ENCODE peak calls at places on chromosome 13, in eight cellular contexts. M is hepatocyte; R is CD8-positive, alpha-beta memory T cell; C is brain microvascular endothelial cell; Q is A549; Z is mammary epithelial cell; U is HL-60; V is H1. D is an unnamed sample.
A peak's percentile ranks its signal among the peaks of the same experiment; 100 is the strongest.

GRCh38 chr13:57409656-57410055 is 221.9 kb upstream of the PCDH17 start:
- DNase-seq in V (no peak), R (no peak), U (no peak), M (no peak), Q (no peak), Z (no peak), C (no peak), D (no peak)

GRCh38 chr13:29369060-29369743 is 226.3 kb downstream of the SLC7A1 start:
- DNase-seq in Q (peak; percentile 35), C (peak; percentile 11), V (no peak), U (peak; percentile 42), Z (peak; percentile 25), M (peak; percentile 72), R (no peak), D (no peak)

GRCh38 chr13:52784591-52785340 is 45.1 kb upstream of the CNMD start:
- DNase-seq in C (no peak), Z (no peak), V (no peak), U (no peak), Q (no peak), R (no peak), M (no peak), D (no peak)

GRCh38 chr13:75445717-75446529 is 36.0 kb downstream of the TBC1D4 start:
- DNase-seq in C (peak; percentile 5), R (no peak), Q (no peak), U (no peak), M (no peak), Z (no peak), V (no peak), D (no peak)

GRCh38 chr13:41675306-41675705 is 218.0 kb downstream of the RGCC start:
- DNase-seq in R (no peak), V (no peak), Z (no peak), C (no peak), M (no peak), Q (no peak), U (no peak), D (no peak)

GRCh38 chr13:21949818-21950429 is 279.1 kb downstream of the FGF9 start:
- DNase-seq in M (no peak), U (no peak), R (no peak), Q (no peak), C (no peak), V (no peak), Z (no peak), D (no peak)

GRCh38 chr13:25584975-25585374 is 213.2 kb downstream of the ATP8A2 start:
- DNase-seq in U (no peak), C (no peak), Q (no peak), R (no peak), M (no peak), V (no peak), Z (no peak), D (no peak)

GRCh38 chr13:27339299-27339698 is 68.7 kb downstream of the RASL11A start:
- DNase-seq in Z (peak; percentile 20), C (peak; percentile 28), R (no peak), V (no peak), Q (peak; percentile 73), M (peak; percentile 50), U (no peak), D (no peak)

GRCh38 chr13:113544896-113545295 is 39.7 kb upstream of the TFDP1 start:
- DNase-seq in Z (no peak), C (no peak), R (no peak), U (no peak), V (no peak), M (no peak), Q (no peak), D (no peak)

GRCh38 chr13:43230989-43231388 is 207.6 kb downstream of the DNAJC15 start:
- DNase-seq in C (no peak), M (no peak), Z (no peak), Q (no peak), U (no peak), R (no peak), V (no peak), D (no peak)

GRCh38 chr13:89688908-89689307 is 1658.6 kb upstream of the MIR17HG start:
- DNase-seq in V (no peak), R (no peak), M (no peak), C (no peak), U (no peak), Q (no peak), Z (no peak), D (peak; percentile 12)

GRCh38 chr13:91133941-91134772 is 213.3 kb upstream of the MIR17HG start:
- DNase-seq in U (peak; percentile 33), R (no peak), Q (peak; percentile 57), C (peak; percentile 65), V (no peak), M (peak; percentile 69), Z (peak; percentile 49), D (no peak)

GRCh38 chr13:43085545-43085944 is 62.2 kb downstream of the DNAJC15 start:
- DNase-seq in V (no peak), Z (peak; percentile 12), C (no peak), R (no peak), M (peak; percentile 32), Q (peak; percentile 20), U (no peak), D (no peak)

GRCh38 chr13:77737583-77738200 is 40.2 kb downstream of the SLAIN1 start:
- DNase-seq in Q (no peak), Z (no peak), V (no peak), U (no peak), M (peak; percentile 6), R (no peak), C (no peak), D (no peak)

GRCh38 chr13:30446122-30446500 is 19.6 kb downstream of the HMGB1 start:
- DNase-seq in Q (no peak), R (no peak), U (no peak), C (no peak), V (no peak), Z (no peak), M (no peak), D (no peak)

GRCh38 chr13:38602261-38602660 is 84.6 kb upstream of the FREM2 start:
- DNase-seq in C (peak; percentile 18), M (no peak), Q (no peak), V (no peak), U (no peak), R (no peak), Z (peak; percentile 21), D (no peak)

GRCh38 chr13:82566864-82567263 is 1315.4 kb downstream of the SLITRK1 start:
- DNase-seq in R (no peak), M (no peak), Z (no peak), U (no peak), Q (no peak), V (no peak), C (no peak), D (no peak)

GRCh38 chr13:97977376-97977705 is 23.9 kb downstream of the IPO5 start:
- DNase-seq in R (no peak), Z (no peak), Q (no peak), V (no peak), M (no peak), U (no peak), C (no peak), D (no peak)

GRCh38 chr13:71517004-71517403 is 350.0 kb downstream of the DACH1 start:
- DNase-seq in U (no peak), M (no peak), Q (no peak), C (peak; percentile 37), V (no peak), Z (no peak), R (no peak), D (no peak)

GRCh38 chr13:73187106-73187505 is 128.3 kb downstream of the KLF5 start:
- DNase-seq in Z (no peak), M (no peak), V (no peak), R (no peak), Q (no peak), U (no peak), C (no peak), D (no peak)

GRCh38 chr13:55792544-55793178 is 1348.1 kb upstream of the PRR20A start:
- DNase-seq in Q (no peak), C (no peak), V (no peak), Z (no peak), M (no peak), U (no peak), R (no peak), D (no peak)

GRCh38 chr13:69474286-69474685 is 633.3 kb upstream of the ATXN8OS start:
- DNase-seq in R (no peak), Q (no peak), U (no peak), Z (no peak), M (no peak), C (no peak), V (no peak), D (no peak)

GRCh38 chr13:31096624-31097302 is 64.9 kb downstream of the HSPH1 start:
- DNase-seq in Q (no peak), C (no peak), U (no peak), R (no peak), M (no peak), V (no peak), Z (peak; percentile 68), D (no peak)

GRCh38 chr13:99986751-99987150 is 5.2 kb downstream of the ZIC2 start:
- DNase-seq in M (no peak), Q (no peak), C (no peak), V (no peak), U (no peak), Z (no peak), R (no peak), D (no peak)

GRCh38 chr13:99987180-99988047 is 5.8 kb downstream of the ZIC2 start:
- DNase-seq in M (no peak), Z (no peak), Q (no peak), R (no peak), C (no peak), V (no peak), U (no peak), D (no peak)

GRCh38 chr13:99985243-99985874 is 3.8 kb downstream of the ZIC2 start:
- DNase-seq in R (no peak), C (no peak), Q (no peak), V (no peak), Z (no peak), M (peak; percentile 22), U (no peak), D (no peak)

GRCh38 chr13:99984463-99985242 is 3.1 kb downstream of the ZIC2 start:
- DNase-seq in C (no peak), V (no peak), Q (peak; percentile 40), U (no peak), R (no peak), M (peak; percentile 14), Z (no peak), D (no peak)

GRCh38 chr13:99985886-99986527 is 4.4 kb downstream of the ZIC2 start:
- DNase-seq in Z (no peak), R (no peak), U (no peak), Q (no peak), M (no peak), V (no peak), C (no peak), D (no peak)
- H3K4me3 ChIP-seq in Z (no peak overlapping the region), R (no peak overlapping the region), U (no peak overlapping the region), Q (peak overlapping the region; percentile 92), M (no peak overlapping the region), V (peak overlapping the region; percentile 50), C (peak overlapping the region; percentile 40), D (no peak overlapping the region)

GRCh38 chr13:100633461-100633860 is 41.1 kb downstream of the TMTC4 start:
- DNase-seq in Q (peak; percentile 56), R (no peak), Z (peak; percentile 74), C (peak; percentile 27), V (no peak), U (no peak), M (no peak), D (no peak)
- H3K27ac ChIP-seq in Q (peak overlapping the region; percentile 49), R (no peak overlapping the region), Z (no peak overlapping the region), C (no peak overlapping the region), V (no peak overlapping the region), U (no peak overlapping the region), M (no peak overlapping the region), D (no peak overlapping the region)

GRCh38 chr13:67225252-67226159 is 4.6 kb downstream of the PCDH9 start:
- DNase-seq in C (no peak), V (no peak), U (no peak), M (no peak), Z (no peak), Q (no peak), R (no peak), D (no peak)
- H3K4me3 ChIP-seq in C (no peak overlapping the region), V (no peak overlapping the region), U (no peak overlapping the region), M (no peak overlapping the region), Z (no peak overlapping the region), Q (peak overlapping the region; percentile 42), R (no peak overlapping the region), D (peak overlapping the region; percentile 54)

GRCh38 chr13:23921451-23921888 is 24.2 kb upstream of the C1QTNF9B start:
- DNase-seq in R (no peak), M (peak; percentile 72), C (peak; percentile 49), Q (peak; percentile 16), Z (peak; percentile 55), U (peak; percentile 1), V (peak; percentile 54), D (no peak)
- H3K27ac ChIP-seq in R (no peak overlapping the region), M (no peak overlapping the region), C (no peak overlapping the region), Q (no peak overlapping the region), Z (no peak overlapping the region), U (no peak overlapping the region), V (no peak overlapping the region), D (no peak overlapping the region)